ENCODE peak calls at places on chromosome 19, in eight cellular contexts. X is psoas muscle, H is endodermal cell, D is PC-3, K is heart left ventricle, F is heart right ventricle, G is IMR-90, N is PC-9. U is an unnamed sample.
A peak's percentile ranks its signal among the peaks of the same experiment; 100 is the strongest.

GRCh38 chr19:51366999-51367564 is 894 bp upstream of the ETFB start:
- DNase-seq in K (peak; percentile 31), F (peak; percentile 37), H (no peak), N (no peak), G (no peak), D (no peak), X (peak; percentile 42), U (peak; percentile 32)

GRCh38 chr19:4373601-4374441 is 26.5 kb downstream of the SH3GL1 start:
- DNase-seq in F (peak; percentile 55), D (no peak), X (peak; percentile 70), H (no peak), K (peak; percentile 56), N (no peak), G (peak; percentile 36), U (peak; percentile 91)

GRCh38 chr19:28990522-28990921 is 222.4 kb downstream of the UQCRFS1 start:
- DNase-seq in X (no peak), K (no peak), G (no peak), D (no peak), N (no peak), H (peak; percentile 60), F (no peak), U (no peak)

GRCh38 chr19:54390942-54391577 is 24.2 kb upstream of the TTYH1 start:
- DNase-seq in D (peak; percentile 69), F (peak; percentile 51), N (peak; percentile 50), K (peak; percentile 38), X (no peak), H (peak; percentile 88), G (peak; percentile 60), U (no peak)

GRCh38 chr19:37346091-37346490 is 24.8 kb upstream of the ZNF527 start:
- DNase-seq in N (no peak), F (no peak), X (no peak), K (no peak), G (no peak), H (no peak), D (no peak), U (no peak)

GRCh38 chr19:7564866-7565265 is 29.3 kb downstream of the PNPLA6 start:
- DNase-seq in F (no peak), G (no peak), X (no peak), D (no peak), H (no peak), N (no peak), K (no peak), U (no peak)

GRCh38 chr19:8116437-8117293 is 32.7 kb downstream of the FBN3 start:
- DNase-seq in X (no peak), F (no peak), G (no peak), N (peak; percentile 30), H (no peak), K (no peak), D (peak; percentile 50), U (no peak)

GRCh38 chr19:52778811-52779210 is 7.8 kb downstream of the ZNF600 start:
- DNase-seq in G (peak; percentile 3), D (no peak), F (no peak), N (no peak), X (no peak), K (no peak), H (no peak), U (no peak)

GRCh38 chr19:21566073-21566472 is 60.7 kb downstream of the ZNF429 start:
- DNase-seq in G (no peak), X (no peak), D (no peak), F (no peak), K (no peak), N (no peak), H (no peak), U (no peak)

GRCh38 chr19:38718747-38719543 is 25.3 kb downstream of the CAPN12 start:
- DNase-seq in K (peak; percentile 74), G (no peak), F (peak; percentile 70), D (no peak), H (peak; percentile 86), X (peak; percentile 55), N (peak; percentile 93), U (peak; percentile 96)

GRCh38 chr19:39398297-39398864 is 7.2 kb downstream of the MED29 start:
- DNase-seq in X (peak; percentile 80), F (peak; percentile 66), G (peak; percentile 84), K (peak; percentile 69), D (peak; percentile 42), H (no peak), N (peak; percentile 56), U (peak; percentile 90)

GRCh38 chr19:53112286-53112685 is 9.1 kb upstream of the ZNF160 start:
- DNase-seq in X (no peak), H (no peak), D (peak; percentile 31), K (no peak), F (no peak), G (peak; percentile 59), N (no peak), U (no peak)

GRCh38 chr19:41887711-41888382 is 4.9 kb downstream of the ARHGEF1 start:
- DNase-seq in X (no peak), F (no peak), N (peak; percentile 97), D (peak; percentile 95), H (peak; percentile 97), K (no peak), G (peak; percentile 64), U (no peak)

GRCh38 chr19:52518646-52519045 is 8.8 kb upstream of the ZNF808 start:
- DNase-seq in N (no peak), H (no peak), G (no peak), X (no peak), K (no peak), D (no peak), F (no peak), U (no peak)

GRCh38 chr19:46786236-46787039 is 2.0 kb downstream of the SLC1A5 start:
- DNase-seq in N (peak; percentile 57), K (peak; percentile 70), G (peak; percentile 83), H (peak; percentile 78), D (peak; percentile 66), X (peak; percentile 69), F (peak; percentile 77), U (peak; percentile 78)
- H3K4me1 ChIP-seq in N (peaks cover 50% of the 10 kb centered on the region), K (peaks cover 41% of the 10 kb centered on the region), G (peaks cover 11% of the 10 kb centered on the region), H (peaks cover 2% of the 10 kb centered on the region), D (peaks cover 21% of the 10 kb centered on the region), X (peaks cover 9% of the 10 kb centered on the region), F (peaks cover 9% of the 10 kb centered on the region), U (peaks cover 29% of the 10 kb centered on the region)

DNA sequence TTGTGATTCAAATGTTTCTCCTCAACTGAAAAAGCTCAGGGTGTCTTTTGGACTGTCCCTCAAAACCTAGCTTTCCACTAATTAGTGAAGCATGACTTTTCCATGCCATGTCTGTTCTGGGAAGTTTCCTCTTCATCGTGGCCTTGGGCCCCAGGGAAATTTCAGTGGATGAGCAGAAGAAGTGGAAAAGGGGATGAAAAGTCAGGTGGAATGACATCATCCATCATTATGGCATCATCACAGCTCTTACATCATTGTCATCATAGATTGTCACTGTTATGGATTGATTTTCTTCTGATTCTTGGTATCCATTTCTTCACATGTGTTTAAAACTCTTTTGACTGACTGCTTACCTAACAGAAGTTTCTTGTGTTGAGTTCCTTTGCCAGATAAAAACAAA is 26.2 kb upstream of the MRI1 start:
- DNase-seq in N (no peak), X (no peak), G (no peak), K (no peak), D (no peak), F (no peak), H (no peak), U (no peak)
- TF ChIP-seq CTCF in N (no peak), X (no peak), G (no peak), K (no peak), D (no peak), F (no peak), H (no peak), U (no peak)

GRCh38 chr19:17678836-17679235 is 9.3 kb downstream of the UNC13A start:
- DNase-seq in F (no peak), X (no peak), D (no peak), H (no peak), K (no peak), N (no peak), G (no peak), U (no peak)

GRCh38 chr19:17681505-17682125 is 6.5 kb downstream of the UNC13A start:
- DNase-seq in N (peak; percentile 22), X (peak; percentile 31), H (peak; percentile 89), K (peak; percentile 38), D (peak; percentile 25), G (peak; percentile 56), F (peak; percentile 51), U (no peak)

GRCh38 chr19:17680235-17680722 is 7.9 kb downstream of the UNC13A start:
- DNase-seq in G (peak; percentile 62), N (peak; percentile 37), K (peak; percentile 87), H (peak; percentile 78), X (peak; percentile 78), D (peak; percentile 51), F (peak; percentile 88), U (peak; percentile 94)

GRCh38 chr19:17682273-17682672 is 5.9 kb downstream of the UNC13A start:
- DNase-seq in H (no peak), D (no peak), K (no peak), X (no peak), N (no peak), G (no peak), F (no peak), U (no peak)

DNA sequence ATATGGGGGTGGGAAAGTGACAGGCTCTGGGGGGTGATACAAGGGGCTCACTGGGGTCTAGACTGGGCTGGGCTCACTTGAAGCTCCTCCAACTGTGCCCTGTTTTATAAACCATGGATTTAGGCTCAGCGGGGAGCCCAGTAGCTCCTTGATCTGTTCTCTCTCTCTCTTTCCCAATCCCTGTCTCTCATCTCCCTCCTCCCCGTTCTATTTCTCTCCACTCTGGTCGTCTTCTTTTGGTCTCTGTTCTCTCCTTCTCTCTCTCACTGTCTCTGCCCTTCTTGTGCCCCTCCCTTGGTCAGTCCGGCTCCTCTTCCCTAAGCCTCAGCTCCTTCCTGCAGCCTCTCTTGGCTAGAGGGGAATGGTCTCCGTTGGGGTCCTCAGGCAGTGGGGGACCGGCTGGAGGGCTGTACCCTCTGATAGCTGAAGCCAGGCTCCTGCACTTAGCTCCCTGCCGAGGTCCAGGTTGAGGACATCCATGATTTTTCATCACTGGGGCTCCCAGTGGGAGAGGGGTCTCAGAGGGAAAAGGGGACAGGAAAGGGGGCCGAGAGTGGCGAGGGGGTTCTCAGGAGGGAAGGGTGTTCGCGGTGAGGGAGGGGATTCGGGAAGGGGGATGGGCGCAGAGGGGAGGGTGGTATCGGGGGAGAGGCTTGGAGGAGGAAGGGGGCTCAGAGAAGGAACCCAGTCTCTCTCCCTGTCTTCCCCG is 8.5 kb downstream of the UNC13A start:
- DNase-seq in H (peak; percentile 51), G (no peak), X (no peak), D (no peak), N (no peak), F (no peak), K (no peak), U (no peak)
- H3K27ac ChIP-seq in H (no peak overlapping the region), G (no peak overlapping the region), X (no peak overlapping the region), D (peak overlapping the region; percentile 14), N (no peak overlapping the region), F (no peak overlapping the region), K (no peak overlapping the region), U (peak overlapping the region; percentile 85)

DNA sequence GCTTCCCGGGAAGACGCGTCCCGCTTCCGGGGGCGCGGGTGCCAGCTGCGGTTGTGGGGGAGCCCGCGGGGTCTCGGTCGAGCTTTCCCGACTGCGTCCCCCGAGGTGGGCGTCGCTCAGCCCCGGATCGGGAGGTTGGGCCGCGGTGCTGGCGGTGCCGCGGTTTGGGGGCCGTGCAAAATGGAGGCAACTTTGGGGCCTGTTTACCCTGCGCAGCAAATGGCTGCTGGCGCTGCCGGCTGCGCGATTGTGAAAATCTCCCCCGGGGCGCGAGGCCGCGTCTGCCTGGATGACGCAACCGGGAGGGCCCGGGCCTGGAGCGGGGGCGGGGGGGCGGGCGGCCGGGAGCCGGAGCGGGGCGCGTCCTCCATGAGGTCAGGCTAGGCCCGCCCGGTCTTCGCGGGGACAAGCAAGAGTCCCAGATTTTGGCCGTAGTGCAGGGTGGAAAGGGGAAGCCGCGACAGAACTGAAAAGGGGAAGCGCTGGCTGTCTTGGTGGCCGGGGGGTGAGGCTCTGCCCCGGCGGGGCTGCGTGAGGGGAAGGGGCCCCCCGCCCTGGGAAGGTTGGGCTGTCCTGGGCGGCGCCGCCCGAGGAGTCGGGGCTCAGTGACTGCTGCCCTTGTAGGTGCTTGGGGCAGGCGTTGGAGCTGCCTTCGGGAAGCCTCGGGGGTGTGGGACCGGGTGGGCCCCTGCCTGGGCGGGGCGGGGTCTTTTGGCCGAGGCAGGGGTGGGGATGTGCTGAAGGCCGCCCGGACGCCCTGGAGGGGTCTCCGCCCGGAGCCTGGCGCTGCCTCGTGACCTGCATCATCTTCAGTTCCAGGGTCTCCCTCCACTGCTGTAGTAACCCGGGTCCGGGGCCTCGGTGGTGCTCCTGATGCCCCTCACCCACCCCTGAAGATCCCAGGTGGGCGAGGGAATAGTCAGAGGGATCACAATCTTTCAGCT is 11.1 kb downstream of the PEAK3 start:
- DNase-seq in D (peak; percentile 59), K (peak; percentile 90), H (peak; percentile 77), X (peak; percentile 91), F (peak; percentile 88), N (peak; percentile 52), G (peak; percentile 84), U (peak; percentile 96)
- H3K4me1 ChIP-seq in D (peaks cover 21% of the 10 kb centered on the region), K (peaks cover 60% of the 10 kb centered on the region), H (peaks cover 7% of the 10 kb centered on the region), X (peaks cover 54% of the 10 kb centered on the region), F (peaks cover 19% of the 10 kb centered on the region), N (peaks cover 15% of the 10 kb centered on the region), G (peaks cover 18% of the 10 kb centered on the region), U (no peaks in the 10 kb centered on the region)